ENCODE peak calls at places on chromosomes 4 and X, in seven cellular contexts. M is thyroid gland, F is MCF 10A, I is right lobe of liver, B is tibial nerve, Z is OCI-LY7, N is uterus. W is an unnamed sample.

GRCh38 chr4:129095811-129096454 is at the start of gene C4orf33:
- DNase-seq in F (peak; percentile 79), Z (peak; percentile 87), M (peak; percentile 73), B (peak; percentile 68), I (peak; percentile 72), N (peak; percentile 53), W (peak; percentile 70)

GRCh38 chrX:106931831-106932491 is 11.8 kb downstream of the CLDN2 start:
- DNase-seq in M (no peak), N (no peak), I (no peak), F (no peak), B (no peak), Z (no peak), W (no peak)

GRCh38 chrX:74535211-74535621 is 79.2 kb downstream of the RLIM start:
- DNase-seq in M (peak; percentile 45), Z (peak; percentile 10), I (no peak), B (peak; percentile 9), F (peak; percentile 59), N (no peak), W (peak; percentile 51)

GRCh38 chr4:45241976-45242375 is 515.6 kb upstream of the GNPDA2 start:
- DNase-seq in N (no peak), B (no peak), M (no peak), F (peak; percentile 70), Z (no peak), I (no peak), W (no peak)

GRCh38 chrX:18426004-18426320 is 554 bp downstream of the CDKL5 start:
- DNase-seq in N (no peak), M (no peak), I (no peak), B (no peak), Z (no peak), F (no peak), W (no peak)

GRCh38 chr4:13541720-13542576 is 2.4 kb downstream of the NKX3-2 start:
- DNase-seq in B (no peak), M (peak; percentile 64), F (no peak), N (no peak), I (peak; percentile 68), Z (no peak), W (peak; percentile 65)

GRCh38 chr4:87165886-87166285 is 54.5 kb downstream of the KLHL8 start:
- DNase-seq in F (no peak), Z (no peak), I (no peak), N (no peak), M (no peak), B (no peak), W (no peak)

GRCh38 chr4:143382539-143382938 is 45.9 kb downstream of the GAB1 start:
- DNase-seq in F (peak; percentile 31), B (no peak), N (no peak), I (no peak), M (no peak), Z (no peak), W (no peak)

GRCh38 chr4:54165438-54165837 is 63.7 kb upstream of the PDGFRA start:
- DNase-seq in Z (no peak), I (no peak), F (peak; percentile 65), B (no peak), M (no peak), N (no peak), W (no peak)

GRCh38 chrX:115603534-115604074 is 42.6 kb downstream of the PLS3 start:
- DNase-seq in Z (no peak), M (no peak), I (no peak), F (no peak), B (no peak), N (no peak), W (no peak)

GRCh38 chrX:153445106-153445855 is 575 bp downstream of the TREX2 start:
- DNase-seq in I (no peak), M (no peak), Z (no peak), F (no peak), B (no peak), N (no peak), W (no peak)

GRCh38 chrX:135931644-135932487 is 38.4 kb downstream of the SAGE1 start:
- DNase-seq in I (peak; percentile 47), B (peak; percentile 23), N (peak; percentile 26), Z (peak; percentile 34), F (peak; percentile 62), M (peak; percentile 47), W (peak; percentile 14)

GRCh38 chr4:183362916-183363542 is 40.8 kb upstream of the CLDN24 start:
- DNase-seq in B (no peak), N (no peak), I (no peak), F (peak; percentile 54), M (no peak), Z (no peak), W (no peak)

GRCh38 chrX:1945879-1946278 is 331.0 kb downstream of the ASMT start:
- DNase-seq in F (no peak), B (no peak), I (no peak), N (no peak), Z (no peak), M (no peak), W (no peak)

GRCh38 chrX:104486691-104487090 is 79.3 kb upstream of the IL1RAPL2 start:
- DNase-seq in Z (no peak), I (no peak), N (no peak), M (no peak), B (no peak), F (no peak), W (no peak)

GRCh38 chr4:149961876-149962597 is 116.2 kb upstream of the DCLK2 start:
- DNase-seq in I (no peak), Z (no peak), B (no peak), M (no peak), N (no peak), F (peak; percentile 52), W (no peak)

GRCh38 chr4:94504545-94504944 is 52.8 kb downstream of the PDLIM5 start:
- DNase-seq in N (no peak), F (no peak), Z (no peak), B (no peak), M (no peak), I (no peak), W (no peak)

GRCh38 chr4:48300004-48300403 is 30.4 kb upstream of the TEC start:
- DNase-seq in I (no peak), Z (no peak), F (no peak), M (no peak), N (no peak), B (no peak), W (no peak)

GRCh38 chr4:40553995-40554394 is 75.7 kb downstream of the RBM47 start:
- DNase-seq in N (no peak), M (no peak), I (no peak), F (no peak), Z (no peak), B (peak; percentile 35), W (no peak)

GRCh38 chr4:151766691-151767090 is 5.9 kb upstream of the GATB start:
- DNase-seq in N (no peak), F (peak; percentile 18), B (no peak), Z (no peak), M (no peak), I (no peak), W (no peak)
- TF ChIP-seq CTCF in N (no peak), F (peak; percentile 8), B (no peak), Z (no peak), M (no peak), I (no peak), W (peak; percentile 24)

GRCh38 chr4:123350726-123351125 is 45.9 kb upstream of the SPRY1 start:
- DNase-seq in F (no peak), B (no peak), N (no peak), I (no peak), Z (no peak), M (no peak), W (no peak)

GRCh38 chr4:123351713-123352112 is 44.9 kb upstream of the SPRY1 start:
- DNase-seq in M (no peak), I (peak; percentile 78), F (no peak), Z (no peak), B (no peak), N (no peak), W (no peak)

GRCh38 chr4:123352240-123352945 is 44.2 kb upstream of the SPRY1 start:
- DNase-seq in M (peak; percentile 34), Z (peak; percentile 38), I (no peak), N (no peak), B (no peak), F (peak; percentile 85), W (no peak)

GRCh38 chr4:123349401-123350190 is 47.0 kb upstream of the SPRY1 start:
- DNase-seq in F (no peak), N (no peak), B (no peak), Z (no peak), M (no peak), I (no peak), W (no peak)

DNA sequence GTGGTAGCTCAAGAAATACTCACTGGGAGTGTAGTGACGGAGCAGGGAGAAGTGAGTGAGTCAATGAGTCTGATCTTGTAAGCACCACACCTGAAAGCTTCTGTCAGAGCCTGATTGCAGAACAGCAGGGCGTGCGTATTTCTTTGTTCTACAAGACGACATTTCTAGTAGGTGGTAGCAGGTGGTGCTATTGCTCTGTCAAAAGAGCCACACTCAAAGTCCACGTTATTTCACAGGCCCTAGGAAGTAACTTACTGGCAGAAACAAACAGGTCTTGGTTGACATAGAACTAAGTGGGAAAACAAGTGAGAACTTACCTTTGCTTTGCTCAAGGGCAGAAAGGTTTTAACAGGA is 46.4 kb upstream of the SPRY1 start:
- DNase-seq in B (no peak), F (peak; percentile 73), N (no peak), I (no peak), Z (peak; percentile 82), M (peak; percentile 67), W (no peak)
- TF ChIP-seq CTCF in B (no peak), F (peak; percentile 35), N (no peak), I (peak; percentile 23), Z (peak; percentile 81), M (no peak), W (no peak)

DNA sequence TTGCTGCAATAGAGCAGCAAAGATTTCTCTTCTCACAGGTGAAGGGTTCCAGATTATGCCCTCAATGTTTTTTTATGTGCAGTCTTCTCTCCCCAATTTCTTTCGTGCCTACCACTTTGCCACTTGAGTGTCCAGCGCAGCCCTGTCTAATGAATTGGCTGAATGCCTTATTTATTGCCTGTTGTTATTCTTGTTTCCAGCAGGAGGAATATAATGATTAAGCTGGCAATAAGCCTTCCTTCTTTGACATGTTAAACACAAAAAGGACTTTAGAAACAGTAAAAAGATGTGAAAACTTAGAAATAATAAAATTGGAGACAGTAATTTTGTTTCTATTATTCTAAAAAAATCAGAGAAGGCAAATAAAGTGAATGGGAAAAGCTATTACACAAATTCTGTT is 34.6 kb upstream of the FRAS1 start:
- DNase-seq in M (peak; percentile 19), Z (no peak), B (no peak), N (no peak), F (peak; percentile 1), I (no peak), W (no peak)
- TF ChIP-seq CTCF in M (no peak), Z (no peak), B (no peak), N (no peak), F (no peak), I (no peak), W (no peak)

DNA sequence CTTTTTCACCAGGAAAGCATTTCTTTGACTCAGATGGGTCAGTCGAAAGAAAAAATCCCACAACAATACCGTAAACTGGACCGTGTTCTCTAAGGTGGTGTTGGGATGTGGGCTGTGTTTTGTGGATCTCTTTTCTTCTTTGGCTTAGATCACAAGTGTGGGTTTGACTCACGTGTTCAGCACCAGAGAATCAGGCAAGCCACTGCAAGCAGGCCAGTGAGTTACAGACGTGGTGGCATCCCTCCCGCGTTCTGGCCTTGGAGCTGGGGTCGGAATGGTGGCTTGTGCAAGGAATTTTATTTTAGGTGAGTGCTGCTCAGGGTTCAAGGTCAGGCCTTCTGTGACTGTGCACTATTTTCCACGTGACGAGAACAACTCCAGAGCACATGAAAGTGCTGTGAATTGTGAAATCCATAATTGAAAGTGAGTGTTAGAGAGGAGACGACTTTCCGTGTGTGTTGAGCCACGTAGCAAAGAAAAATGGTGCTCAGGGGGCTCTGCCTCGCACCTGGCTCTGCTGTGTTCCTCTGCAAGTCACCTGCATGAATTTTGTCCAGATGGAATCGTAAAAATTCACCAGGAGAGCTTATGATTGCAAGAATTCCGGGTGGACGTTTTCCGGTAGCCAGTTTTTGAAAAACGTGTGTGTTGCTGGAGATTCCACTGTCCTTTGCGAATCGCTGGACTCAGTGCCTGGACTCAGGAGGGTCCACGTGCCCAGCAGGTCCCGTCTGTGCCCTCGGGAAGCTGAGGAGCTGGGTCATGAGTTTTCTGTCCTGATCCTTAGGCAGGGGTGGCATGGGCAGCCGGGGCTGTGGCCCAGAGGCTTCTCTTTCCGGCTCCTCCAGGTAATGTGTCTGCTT is 33.6 kb upstream of the HGFAC start:
- DNase-seq in N (peak; percentile 13), M (no peak), Z (no peak), F (no peak), I (peak; percentile 93), B (no peak), W (no peak)
- TF ChIP-seq CTCF in N (no peak), M (no peak), Z (no peak), F (no peak), I (no peak), B (no peak), W (no peak)

W was measured in GM13977.